ENCODE peak calls at places on chromosomes 7 and 10, in seven cellular contexts. Q is Calu3; C is stimulated activated naive CD8-positive, alpha-beta T cell treated with anti-CD3 and anti-CD28 coated beads, Interleukin-15, Interleukin-2, amounts not matched to agents 100 U/mL and 50 U/mL, for 24 hours; X is LoVo; G is brain microvascular endothelial cell; E is tibial artery; K is psoas muscle. D is an unnamed sample.

GRCh38 chr10:4947635-4948596 is 15.3 kb upstream of the AKR1C1 start:
- DNase-seq in Q (peak; percentile 41), C (no peak), X (peak; percentile 86), G (peak; percentile 70), E (peak; percentile 78), K (no peak), D (no peak)

GRCh38 chr10:108685863-108686531 is 1237.3 kb downstream of the XPNPEP1 start:
- DNase-seq in Q (no peak), C (no peak), X (no peak), G (no peak), E (no peak), K (no peak), D (no peak)

GRCh38 chr10:12487366-12487765 is 138.0 kb downstream of the CAMK1D start:
- DNase-seq in Q (no peak), C (no peak), X (no peak), G (no peak), E (no peak), K (no peak), D (no peak)

GRCh38 chr10:110802090-110802489 is 69.6 kb upstream of the PDCD4 start:
- DNase-seq in Q (no peak), C (no peak), X (no peak), G (no peak), E (no peak), K (no peak), D (no peak)

GRCh38 chr10:117133273-117134083 is 4.6 kb downstream of the VAX1 start:
- DNase-seq in Q (no peak), C (peak; percentile 5), X (no peak), G (no peak), E (peak; percentile 41), K (no peak), D (no peak)

GRCh38 chr7:140696679-140697446 is at the start of gene NDUFB2:
- DNase-seq in Q (peak; percentile 92), C (peak; percentile 75), X (peak; percentile 85), G (peak; percentile 68), E (peak; percentile 80), K (peak; percentile 77), D (peak; percentile 52)

GRCh38 chr10:113982745-113983144 is 60.9 kb upstream of the ADRB1 start:
- DNase-seq in Q (peak; percentile 50), C (no peak), X (no peak), G (no peak), E (no peak), K (no peak), D (no peak)

GRCh38 chr10:7277874-7278273 is 133.0 kb downstream of the SFMBT2 start:
- DNase-seq in Q (no peak), C (no peak), X (no peak), G (no peak), E (no peak), K (no peak), D (no peak)

GRCh38 chr7:105295626-105296352 is 92.9 kb downstream of the SRPK2 start:
- DNase-seq in Q (no peak), C (no peak), X (no peak), G (no peak), E (no peak), K (no peak), D (no peak)

GRCh38 chr10:101120884-101121660 is 10.0 kb upstream of the TLX1 start:
- DNase-seq in Q (no peak), C (peak; percentile 47), X (peak; percentile 53), G (no peak), E (no peak), K (peak; percentile 41), D (no peak)